ENCODE peak calls at places on chromosomes 16 and 17, in five cellular contexts. One of them, this sample, is unnamed.

GRCh38 chr17:72931635-72932034 is 160.9 kb downstream of the SLC39A11 start:
- DNase-seq in fibroblast of lung: no peak
- DNase-seq in GM23338: no peak
- DNase-seq in hepatocyte: peak
- DNase-seq in OCI-LY7: no peak
- DNase-seq in this sample: no peak

GRCh38 chr17:60743812-60744211 is 66.2 kb downstream of the BCAS3 start:
- DNase-seq in fibroblast of lung: peak
- DNase-seq in GM23338: peak
- DNase-seq in hepatocyte: peak
- DNase-seq in OCI-LY7: no peak
- DNase-seq in this sample: peak

GRCh38 chr16:88113545-88114045 is 162.4 kb downstream of the BANP start:
- DNase-seq in fibroblast of lung: no peak
- DNase-seq in GM23338: no peak
- DNase-seq in hepatocyte: no peak
- DNase-seq in OCI-LY7: no peak
- DNase-seq in this sample: no peak

GRCh38 chr16:56780646-56781045 is 50.7 kb downstream of the NUP93 start:
- DNase-seq in fibroblast of lung: no peak
- DNase-seq in GM23338: no peak
- DNase-seq in hepatocyte: no peak
- DNase-seq in OCI-LY7: no peak
- DNase-seq in this sample: no peak

GRCh38 chr16:27819881-27820610 is 243.5 kb downstream of the GSG1L start:
- DNase-seq in fibroblast of lung: no peak
- DNase-seq in GM23338: no peak
- DNase-seq in hepatocyte: no peak
- DNase-seq in OCI-LY7: no peak
- DNase-seq in this sample: no peak

GRCh38 chr16:81296631-81297030 is 18.1 kb upstream of the GAN start:
- DNase-seq in fibroblast of lung: no peak
- DNase-seq in GM23338: peak
- DNase-seq in hepatocyte: no peak
- DNase-seq in OCI-LY7: no peak
- DNase-seq in this sample: no peak

GRCh38 chr17:47200325-47200663 is 8.9 kb upstream of the MYL4 start:
- DNase-seq in fibroblast of lung: no peak
- DNase-seq in GM23338: no peak
- DNase-seq in hepatocyte: no peak
- DNase-seq in OCI-LY7: no peak
- DNase-seq in this sample: no peak

GRCh38 chr16:2964416-2965223 is 545 bp downstream of the KREMEN2 start:
- DNase-seq in fibroblast of lung: no peak
- DNase-seq in GM23338: peak
- DNase-seq in hepatocyte: peak
- DNase-seq in OCI-LY7: peak
- DNase-seq in this sample: no peak

GRCh38 chr17:44565866-44566443 is 8.7 kb downstream of the FZD2 start:
- DNase-seq in fibroblast of lung: no peak
- DNase-seq in GM23338: peak
- DNase-seq in hepatocyte: no peak
- DNase-seq in OCI-LY7: no peak
- DNase-seq in this sample: no peak

GRCh38 chr16:84836234-84836647 is 16.5 kb downstream of the CRISPLD2 start:
- DNase-seq in fibroblast of lung: peak
- DNase-seq in GM23338: peak
- DNase-seq in hepatocyte: peak
- DNase-seq in OCI-LY7: no peak
- DNase-seq in this sample: peak

GRCh38 chr16:57634171-57634570 is 5.7 kb downstream of the ADGRG1 start:
- DNase-seq in fibroblast of lung: no peak
- DNase-seq in GM23338: no peak
- DNase-seq in hepatocyte: no peak
- DNase-seq in OCI-LY7: no peak
- DNase-seq in this sample: no peak

GRCh38 chr16:49846800-49847199 is 9.1 kb downstream of the ZNF423 start:
- DNase-seq in fibroblast of lung: no peak
- DNase-seq in GM23338: no peak
- DNase-seq in hepatocyte: no peak
- DNase-seq in OCI-LY7: no peak
- DNase-seq in this sample: no peak

GRCh38 chr17:42484304-42484703 is 25.6 kb downstream of the ATP6V0A1 start:
- DNase-seq in fibroblast of lung: no peak
- DNase-seq in GM23338: no peak
- DNase-seq in hepatocyte: no peak
- DNase-seq in OCI-LY7: no peak
- DNase-seq in this sample: no peak

GRCh38 chr17:9906616-9907015 is 1.5 kb upstream of the RCVRN start:
- DNase-seq in fibroblast of lung: no peak
- DNase-seq in GM23338: no peak
- DNase-seq in hepatocyte: no peak
- DNase-seq in OCI-LY7: no peak
- DNase-seq in this sample: no peak

GRCh38 chr16:27328937-27329336 is 15.2 kb downstream of the IL4R start:
- DNase-seq in fibroblast of lung: no peak
- DNase-seq in GM23338: no peak
- DNase-seq in hepatocyte: no peak
- DNase-seq in OCI-LY7: no peak
- DNase-seq in this sample: no peak

GRCh38 chr16:2900526-2901075 is 11.1 kb upstream of the FLYWCH1 start:
- DNase-seq in fibroblast of lung: no peak
- DNase-seq in GM23338: no peak
- DNase-seq in hepatocyte: no peak
- DNase-seq in OCI-LY7: no peak
- DNase-seq in this sample: no peak

GRCh38 chr17:62724398-62725146 is 83.5 kb downstream of the MARCHF10 start:
- DNase-seq in fibroblast of lung: no peak
- DNase-seq in GM23338: no peak
- DNase-seq in hepatocyte: no peak
- DNase-seq in OCI-LY7: peak
- DNase-seq in this sample: no peak

GRCh38 chr17:73030995-73031394 is 61.5 kb downstream of the SLC39A11 start:
- DNase-seq in fibroblast of lung: no peak
- DNase-seq in GM23338: no peak
- DNase-seq in hepatocyte: no peak
- DNase-seq in OCI-LY7: no peak
- DNase-seq in this sample: no peak

GRCh38 chr16:49775581-49775980 is 80.3 kb downstream of the ZNF423 start:
- DNase-seq in fibroblast of lung: no peak
- DNase-seq in GM23338: no peak
- DNase-seq in hepatocyte: no peak
- DNase-seq in OCI-LY7: no peak
- DNase-seq in this sample: no peak

GRCh38 chr16:72501739-72502653 is 330.0 kb upstream of the PMFBP1 start:
- DNase-seq in fibroblast of lung: peak
- DNase-seq in GM23338: peak
- DNase-seq in hepatocyte: peak
- DNase-seq in OCI-LY7: peak
- DNase-seq in this sample: peak

GRCh38 chr17:82160081-82160480 is 52.6 kb downstream of the CCDC57 start:
- DNase-seq in fibroblast of lung: no peak
- DNase-seq in GM23338: no peak
- DNase-seq in hepatocyte: no peak
- DNase-seq in OCI-LY7: no peak
- DNase-seq in this sample: no peak

GRCh38 chr16:11090947-11091785 is 146.8 kb downstream of the CLEC16A start:
- DNase-seq in fibroblast of lung: no peak
- DNase-seq in GM23338: no peak
- DNase-seq in hepatocyte: no peak
- DNase-seq in OCI-LY7: no peak
- DNase-seq in this sample: no peak

GRCh38 chr16:69118994-69119393 is 13.4 kb downstream of the CHTF8 start:
- DNase-seq in fibroblast of lung: no peak
- DNase-seq in GM23338: no peak
- DNase-seq in hepatocyte: no peak
- DNase-seq in OCI-LY7: no peak
- DNase-seq in this sample: no peak

GRCh38 chr17:17191961-17192381 is 14.2 kb downstream of the PLD6 start:
- DNase-seq in fibroblast of lung: peak
- DNase-seq in GM23338: no peak
- DNase-seq in hepatocyte: no peak
- DNase-seq in OCI-LY7: no peak
- DNase-seq in this sample: no peak

GRCh38 chr17:5809056-5809455 is 224.7 kb upstream of the NLRP1 start:
- DNase-seq in fibroblast of lung: no peak
- DNase-seq in GM23338: no peak
- DNase-seq in hepatocyte: no peak
- DNase-seq in OCI-LY7: no peak
- DNase-seq in this sample: no peak

GRCh38 chr17:82930043-82930923 is 90.5 kb upstream of the ZNF750 start:
- DNase-seq in fibroblast of lung: no peak
- DNase-seq in GM23338: no peak
- DNase-seq in hepatocyte: no peak
- DNase-seq in OCI-LY7: no peak
- DNase-seq in this sample: no peak

GRCh38 chr17:65022751-65023421 is 33.7 kb downstream of the GNA13 start:
- DNase-seq in fibroblast of lung: peak
- DNase-seq in GM23338: no peak
- DNase-seq in hepatocyte: no peak
- DNase-seq in OCI-LY7: no peak
- DNase-seq in this sample: peak

GRCh38 chr16:82004651-82005490 is 6.4 kb downstream of the SDR42E1 start:
- DNase-seq in fibroblast of lung: no peak
- DNase-seq in GM23338: no peak
- DNase-seq in hepatocyte: no peak
- DNase-seq in OCI-LY7: no peak
- DNase-seq in this sample: peak

GRCh38 chr17:67891481-67892119 is 66.3 kb downstream of the BPTF start:
- DNase-seq in fibroblast of lung: peak
- DNase-seq in GM23338: peak
- DNase-seq in hepatocyte: peak
- DNase-seq in OCI-LY7: no peak
- DNase-seq in this sample: peak

GRCh38 chr16:16021988-16022682 is 72.7 kb downstream of the ABCC1 start:
- DNase-seq in fibroblast of lung: peak
- DNase-seq in GM23338: no peak
- DNase-seq in hepatocyte: peak
- DNase-seq in OCI-LY7: peak
- DNase-seq in this sample: peak

GRCh38 chr16:893360-893759 is 77.4 kb downstream of the LMF1 start:
- DNase-seq in fibroblast of lung: no peak
- DNase-seq in GM23338: no peak
- DNase-seq in hepatocyte: no peak
- DNase-seq in OCI-LY7: no peak
- DNase-seq in this sample: no peak

GRCh38 chr16:30571444-30572322 is at the start of gene ZNF688:
- DNase-seq in fibroblast of lung: peak
- DNase-seq in GM23338: peak
- DNase-seq in hepatocyte: peak
- DNase-seq in OCI-LY7: peak
- DNase-seq in this sample: peak
- TF ChIP-seq CTCF in fibroblast of lung: no peak
- TF ChIP-seq CTCF in GM23338: no peak
- TF ChIP-seq CTCF in hepatocyte: no peak
- TF ChIP-seq CTCF in OCI-LY7: no peak
- TF ChIP-seq CTCF in this sample: no peak

GRCh38 chr16:22424161-22424937 is 49.9 kb upstream of the CDR2 start:
- DNase-seq in fibroblast of lung: peak
- DNase-seq in GM23338: no peak
- DNase-seq in hepatocyte: no peak
- DNase-seq in OCI-LY7: no peak
- DNase-seq in this sample: peak
- H2AFZ ChIP-seq in fibroblast of lung: peak
- H2AFZ ChIP-seq in GM23338: no peak
- H2AFZ ChIP-seq in hepatocyte: no peak
- H2AFZ ChIP-seq in OCI-LY7: no peak
- H2AFZ ChIP-seq in this sample: no peak

DNA sequence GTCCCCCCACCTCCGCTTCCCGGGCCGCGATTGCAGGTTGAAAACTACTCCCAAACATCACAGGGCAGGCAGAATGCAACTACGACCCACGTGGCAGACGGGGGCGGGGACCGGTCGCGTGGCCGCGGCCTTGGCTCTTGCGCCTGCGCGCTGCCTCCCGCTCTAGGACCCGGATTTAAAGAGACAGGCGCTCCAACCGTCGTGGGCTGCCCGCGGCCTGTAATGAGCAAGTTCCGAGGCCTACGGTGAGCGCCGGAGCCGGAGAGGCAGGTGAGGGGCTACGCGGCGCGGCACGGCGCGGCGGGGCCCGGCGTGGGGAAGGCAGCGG is at the start of gene LIG3:
- DNase-seq in fibroblast of lung: peak
- DNase-seq in GM23338: peak
- DNase-seq in hepatocyte: peak
- DNase-seq in OCI-LY7: peak
- DNase-seq in this sample: peak
- TF ChIP-seq CTCF in fibroblast of lung: no peak
- TF ChIP-seq CTCF in GM23338: no peak
- TF ChIP-seq CTCF in hepatocyte: no peak
- TF ChIP-seq CTCF in OCI-LY7: no peak
- TF ChIP-seq CTCF in this sample: no peak

GRCh38 chr16:67988675-67989074 is 8.4 kb upstream of the DPEP3 start:
- DNase-seq in fibroblast of lung: no peak
- DNase-seq in GM23338: no peak
- DNase-seq in hepatocyte: no peak
- DNase-seq in OCI-LY7: no peak
- DNase-seq in this sample: no peak

GRCh38 chr16:67986949-67987348 is 6.7 kb upstream of the DPEP3 start:
- DNase-seq in fibroblast of lung: no peak
- DNase-seq in GM23338: no peak
- DNase-seq in hepatocyte: no peak
- DNase-seq in OCI-LY7: no peak
- DNase-seq in this sample: no peak

GRCh38 chr16:67990018-67990386 is 9.3 kb downstream of the DPEP2 start:
- DNase-seq in fibroblast of lung: no peak
- DNase-seq in GM23338: no peak
- DNase-seq in hepatocyte: no peak
- DNase-seq in OCI-LY7: no peak
- DNase-seq in this sample: no peak

GRCh38 chr16:67989322-67990017 is 9.2 kb upstream of the DPEP3 start:
- DNase-seq in fibroblast of lung: no peak
- DNase-seq in GM23338: no peak
- DNase-seq in hepatocyte: no peak
- DNase-seq in OCI-LY7: no peak
- DNase-seq in this sample: no peak

DNA sequence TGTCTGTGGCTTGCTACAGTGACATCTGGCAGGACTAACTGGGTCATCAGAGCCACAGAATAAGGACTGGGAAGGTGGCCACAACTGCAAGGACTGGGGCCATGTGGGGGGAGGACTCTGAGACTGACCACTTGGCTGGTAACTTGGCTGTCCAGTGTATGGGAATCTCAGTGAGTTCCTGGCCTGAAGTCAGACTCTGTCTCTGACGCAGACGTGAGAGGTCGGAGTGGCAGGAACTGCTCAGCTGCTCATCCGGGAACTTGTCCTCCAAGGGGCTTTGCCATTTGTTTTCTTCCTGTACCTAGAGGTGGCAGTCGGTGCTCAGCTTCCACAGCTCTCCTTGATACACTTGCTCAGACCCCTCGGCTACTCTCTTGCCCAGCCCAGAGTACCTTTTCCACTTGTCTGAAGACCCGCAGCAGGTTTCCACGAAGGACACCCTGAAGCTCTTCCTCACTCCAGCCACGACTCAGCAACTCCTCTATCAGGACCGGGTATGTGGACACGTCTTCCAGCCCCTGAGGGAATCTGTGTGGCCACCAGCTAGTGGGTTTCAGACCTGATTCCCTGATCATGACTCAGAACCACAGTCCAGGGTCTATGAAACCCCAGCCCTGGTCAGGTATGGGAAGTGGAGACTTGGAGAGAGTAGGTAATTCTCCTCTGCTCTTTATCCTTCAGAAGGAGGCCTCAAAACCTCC is 7.3 kb upstream of the DPEP3 start:
- DNase-seq in fibroblast of lung: peak
- DNase-seq in GM23338: no peak
- DNase-seq in hepatocyte: no peak
- DNase-seq in OCI-LY7: no peak
- DNase-seq in this sample: no peak
- H2AFZ ChIP-seq in fibroblast of lung: peak
- H2AFZ ChIP-seq in GM23338: no peak
- H2AFZ ChIP-seq in hepatocyte: no peak
- H2AFZ ChIP-seq in OCI-LY7: no peak
- H2AFZ ChIP-seq in this sample: peak

This sample was measured in astrocyte.